ENCODE peak calls at places on chromosome 9, in six cellular contexts. F is mesenchymal stem cell, M is mesendoderm, J is H1, H is neuronal stem cell, T is IMR-90. R is an unnamed sample. For H3K36me3, the result is how much of the 10 kb centered on the place peaks cover.

GRCh38 chr9:91425270-91425669 is 1.6 kb upstream of the NFIL3 start:
- DNase-seq in F (no peak), M (no peak), J (no peak), H (no peak), T (no peak), R (peak)

GRCh38 chr9:99294850-99295461 is 72.9 kb downstream of the SEC61B start:
- DNase-seq in F (peak), M (peak), J (no peak), H (no peak), T (no peak), R (no peak)

GRCh38 chr9:95907794-95908193 is 32.3 kb downstream of the ERCC6L2 start:
- DNase-seq in F (no peak), M (peak), J (no peak), H (no peak), T (no peak), R (no peak)

GRCh38 chr9:38443597-38443996 is 19.3 kb upstream of the IGFBPL1 start:
- DNase-seq in F (no peak), M (no peak), J (no peak), H (no peak), T (no peak), R (peak)

GRCh38 chr9:107439991-107440456 is 49.5 kb downstream of the KLF4 start:
- DNase-seq in F (peak), M (no peak), J (no peak), H (peak), T (no peak), R (no peak)

GRCh38 chr9:32571969-32572899 is 725 bp downstream of the NDUFB6 start:
- DNase-seq in F (peak), M (peak), J (peak), H (peak), T (peak), R (peak)

GRCh38 chr9:107491081-107492053 is 1.8 kb upstream of the KLF4 start:
- DNase-seq in F (peak), M (peak), J (peak), H (no peak), T (no peak), R (peak)

GRCh38 chr9:77945798-77946197 is 85.8 kb downstream of the GNAQ start:
- DNase-seq in F (peak), M (no peak), J (no peak), H (no peak), T (peak), R (peak)

GRCh38 chr9:3337515-3337914 is 188.3 kb downstream of the RFX3 start:
- DNase-seq in F (peak), M (no peak), J (no peak), H (no peak), T (peak), R (peak)

GRCh38 chr9:98161851-98162250 is 30.6 kb downstream of the CORO2A start:
- DNase-seq in F (no peak), M (no peak), J (no peak), H (no peak), T (no peak), R (no peak)
- H3K36me3 ChIP-seq in F (under half), M (under half), J (under half), H (under half), T (under half), R (under half)

DNA sequence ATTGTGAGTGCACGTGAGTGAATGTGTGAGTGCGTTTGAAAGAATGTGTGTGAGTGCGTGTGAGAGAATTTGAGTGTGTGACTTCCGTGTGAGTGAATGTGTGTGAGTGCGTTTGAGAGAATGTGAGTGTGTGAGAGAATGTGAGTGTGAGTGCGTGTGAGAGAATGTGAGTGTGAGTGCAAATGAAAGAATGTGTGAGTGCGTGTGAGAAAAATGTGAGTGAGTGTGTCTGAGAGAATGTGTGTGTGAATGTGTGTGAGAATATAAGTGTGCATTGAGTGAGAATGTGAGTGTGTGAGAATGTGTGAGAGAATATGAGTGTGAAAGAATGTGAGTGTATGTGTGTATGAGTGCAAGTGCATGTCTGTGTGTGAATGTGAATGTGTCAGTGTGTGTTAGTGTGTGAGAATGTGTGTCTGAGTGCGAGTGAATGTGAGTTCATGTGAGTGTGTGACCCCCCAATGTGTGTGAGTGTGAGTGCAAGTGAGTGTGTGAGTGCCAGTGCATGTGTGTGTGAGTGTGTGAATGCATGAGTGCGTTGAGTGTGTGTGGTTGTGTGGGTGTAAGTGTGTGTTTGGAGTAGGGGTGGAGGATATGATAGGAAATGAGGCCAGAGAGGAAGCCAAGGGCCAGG is 37.9 kb upstream of the LHX2 start:
- DNase-seq in F (no peak), M (no peak), J (no peak), H (no peak), T (no peak), R (no peak)
- H4K8ac ChIP-seq in F (no peak), M (no peak), J (no peak), H (peak), T (no peak), R (no peak)

DNA sequence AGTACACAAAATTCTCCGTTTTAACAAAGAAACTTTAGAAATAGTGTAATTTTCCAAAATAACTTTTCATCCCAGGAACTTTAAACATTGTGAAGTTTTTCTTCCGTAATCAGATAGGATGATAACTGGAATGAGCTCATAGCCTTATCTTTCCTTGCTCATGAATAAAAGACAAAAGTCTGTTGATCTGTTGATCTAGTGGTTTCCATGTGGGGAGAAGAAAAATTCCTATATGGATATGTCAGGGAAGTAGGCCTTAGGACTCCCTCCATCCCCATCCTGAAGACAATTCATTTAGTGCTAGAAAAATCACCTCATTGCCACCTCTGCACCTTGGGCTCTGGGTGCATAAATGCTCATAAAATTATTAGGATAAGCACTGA is 266.6 kb downstream of the SMARCA2 start:
- DNase-seq in F (peak), M (peak), J (no peak), H (no peak), T (peak), R (peak)
- H2BK120ac ChIP-seq in F (no peak), M (peak), J (peak), H (no peak), T (no peak), R (peak)

GRCh38 chr9:26925609-26926008 is 21.4 kb downstream of the PLAA start:
- DNase-seq in F (no peak), M (no peak), J (no peak), H (no peak), T (no peak), R (no peak)
- H3K36me3 ChIP-seq in F (under half), M (under half), J (half or more), H (under half), T (under half), R (under half)

GRCh38 chr9:37033753-37034319 is at the start of gene PAX5:
- DNase-seq in F (no peak), M (no peak), J (no peak), H (no peak), T (no peak), R (no peak)
- H4K8ac ChIP-seq in F (no peak), M (no peak), J (peak), H (no peak), T (no peak), R (no peak)

DNA sequence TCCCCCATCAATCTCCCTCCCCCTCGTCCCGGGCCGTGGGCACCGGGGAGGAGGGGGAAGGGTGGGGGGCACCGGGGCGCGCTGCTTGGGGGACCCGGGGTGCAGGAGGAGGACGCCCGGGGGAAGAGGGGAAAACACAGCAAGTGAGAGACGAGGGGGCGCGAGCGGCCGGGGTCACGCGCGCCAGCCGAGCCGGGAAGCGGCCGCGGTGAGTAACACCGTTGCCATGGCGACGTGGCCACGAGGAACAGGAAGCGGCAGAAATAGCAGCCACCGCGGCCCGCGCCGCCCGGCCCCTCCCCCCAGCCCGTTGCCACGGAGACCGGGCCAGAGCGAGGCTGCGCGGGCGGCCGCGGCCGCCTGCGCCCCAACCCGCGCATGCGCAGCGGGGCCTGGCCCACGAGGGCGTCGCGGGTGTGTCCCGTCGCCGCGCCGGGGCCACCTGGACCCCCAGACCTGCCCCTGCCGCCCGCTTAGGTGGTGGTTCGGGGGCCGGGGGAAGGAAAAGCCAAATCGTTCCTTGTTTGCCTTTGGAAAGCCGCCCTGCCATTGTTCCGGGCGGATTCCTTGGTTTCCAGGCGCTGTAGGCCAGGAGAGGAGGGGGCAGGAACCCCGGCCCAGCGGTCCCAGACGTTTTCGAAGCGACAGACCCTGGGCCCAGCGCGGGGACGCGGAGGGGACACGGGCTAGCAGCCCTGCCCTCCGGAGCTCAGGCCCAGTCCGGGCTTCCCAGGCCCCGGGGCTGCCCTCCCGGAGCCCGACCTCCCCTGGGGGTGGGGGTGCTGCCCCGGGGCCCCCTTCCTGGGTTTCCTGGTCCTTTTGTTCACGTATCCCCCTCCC is 207.1 kb downstream of the C9orf50 start:
- DNase-seq in F (peak), M (peak), J (peak), H (peak), T (peak), R (peak)
- H2BK120ac ChIP-seq in F (peak), M (peak), J (peak), H (peak), T (peak), R (peak)

GRCh38 chr9:97623946-97624345 is 9.2 kb downstream of the TSTD2 start:
- DNase-seq in F (no peak), M (no peak), J (no peak), H (no peak), T (no peak), R (no peak)

GRCh38 chr9:97629136-97629535 is 4.0 kb downstream of the TSTD2 start:
- DNase-seq in F (no peak), M (peak), J (no peak), H (no peak), T (no peak), R (no peak)

GRCh38 chr9:97628668-97629067 is 4.5 kb downstream of the TSTD2 start:
- DNase-seq in F (no peak), M (peak), J (no peak), H (no peak), T (no peak), R (no peak)

GRCh38 chr9:97627624-97628023 is 5.5 kb downstream of the TSTD2 start:
- DNase-seq in F (peak), M (no peak), J (no peak), H (no peak), T (peak), R (no peak)

DNA sequence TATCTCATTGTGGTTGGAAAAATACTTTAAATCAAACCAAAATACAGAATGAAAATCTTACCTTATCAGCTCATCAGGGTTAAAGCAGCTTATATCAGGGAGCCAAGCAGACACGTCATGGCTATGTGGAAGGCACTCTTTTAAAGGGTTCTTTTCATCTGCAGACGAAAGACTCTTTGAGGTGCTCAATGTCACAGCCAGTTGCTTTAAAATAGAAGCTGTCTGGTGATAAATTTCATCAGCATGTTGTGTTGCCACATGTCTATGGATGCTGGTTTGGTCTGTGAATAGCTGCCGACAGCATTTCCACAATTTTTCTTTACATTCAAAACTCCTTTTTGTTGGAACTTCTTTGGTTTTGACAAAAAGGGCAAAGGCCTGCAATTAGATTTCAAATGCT is 7.5 kb downstream of the TSTD2 start:
- DNase-seq in F (no peak), M (no peak), J (no peak), H (no peak), T (no peak), R (no peak)
- H3K36me3 ChIP-seq in F (under half), M (under half), J (under half), H (under half), T (under half), R (under half)

GRCh38 chr9:15501803-15502202 is 9.0 kb downstream of the PSIP1 start:
- DNase-seq in F (no peak), M (no peak), J (no peak), H (no peak), T (no peak), R (no peak)
- H4K8ac ChIP-seq in F (no peak), M (no peak), J (no peak), H (no peak), T (no peak), R (no peak)

GRCh38 chr9:98217255-98217654 is 24.8 kb upstream of the CORO2A start:
- DNase-seq in F (no peak), M (no peak), J (no peak), H (no peak), T (no peak), R (no peak)

GRCh38 chr9:98219794-98220370 is 27.4 kb upstream of the CORO2A start:
- DNase-seq in F (no peak), M (peak), J (no peak), H (no peak), T (no peak), R (no peak)

GRCh38 chr9:98219364-98219716 is 26.9 kb upstream of the CORO2A start:
- DNase-seq in F (no peak), M (no peak), J (no peak), H (no peak), T (no peak), R (no peak)

GRCh38 chr9:98220911-98221310 is 28.5 kb upstream of the CORO2A start:
- DNase-seq in F (no peak), M (no peak), J (no peak), H (no peak), T (no peak), R (no peak)

GRCh38 chr9:98218562-98219363 is 26.3 kb upstream of the CORO2A start:
- DNase-seq in F (no peak), M (peak), J (peak), H (no peak), T (peak), R (no peak)
- H2BK120ac ChIP-seq in F (no peak), M (no peak), J (peak), H (no peak), T (peak), R (peak)

DNA sequence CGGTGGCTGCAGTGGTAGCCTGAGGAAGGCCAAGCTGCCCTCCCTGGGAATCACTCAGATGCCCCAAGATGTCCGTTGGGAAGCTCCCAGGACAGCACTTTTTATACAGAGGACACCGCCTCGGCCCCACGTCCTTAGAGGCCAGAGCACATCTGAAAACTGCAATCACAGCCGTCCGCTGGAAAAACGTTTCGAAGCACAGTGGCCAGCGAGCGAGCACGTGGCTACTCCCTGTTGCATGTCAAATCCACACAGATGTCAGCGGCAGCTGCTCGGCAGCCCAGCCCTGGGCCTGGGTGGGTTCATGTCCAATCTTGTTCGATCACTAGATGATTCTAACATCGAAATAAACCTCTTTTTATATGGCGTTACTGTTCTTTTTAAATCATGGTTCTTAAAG is 8.9 kb downstream of the PPP1R26 start:
- DNase-seq in F (no peak), M (no peak), J (no peak), H (no peak), T (no peak), R (no peak)
- H3K36me3 ChIP-seq in F (half or more), M (under half), J (under half), H (under half), T (under half), R (under half)

R was measured in trophoblast cell.